ENCODE peak calls at places on chromosomes 16 and 17, in six cellular contexts. One of them, this sample, is unnamed.

GRCh38 chr17:48909796-48910195 is 1.6 kb downstream of the UBE2Z start:
- DNase-seq in WTC11: no peak
- DNase-seq in fibroblast of lung: no peak
- DNase-seq in CD8-positive, alpha-beta T cell: no peak
- DNase-seq in SK-N-SH: no peak
- DNase-seq in left lung: no peak
- DNase-seq in this sample: no peak

GRCh38 chr16:81997738-81998137 is 13.5 kb downstream of the SDR42E1 start:
- DNase-seq in WTC11: no peak
- DNase-seq in fibroblast of lung: peak; percentile 87
- DNase-seq in CD8-positive, alpha-beta T cell: no peak
- DNase-seq in SK-N-SH: no peak
- DNase-seq in left lung: no peak
- DNase-seq in this sample: peak; percentile 64

GRCh38 chr16:66481081-66481942 is 54.2 kb downstream of the BEAN1 start:
- DNase-seq in WTC11: no peak
- DNase-seq in fibroblast of lung: no peak
- DNase-seq in CD8-positive, alpha-beta T cell: peak; percentile 42
- DNase-seq in SK-N-SH: no peak
- DNase-seq in left lung: no peak
- DNase-seq in this sample: no peak

GRCh38 chr16:12097523-12098428 is 121.2 kb downstream of the SNX29 start:
- DNase-seq in WTC11: no peak
- DNase-seq in fibroblast of lung: peak; percentile 36
- DNase-seq in CD8-positive, alpha-beta T cell: no peak
- DNase-seq in SK-N-SH: no peak
- DNase-seq in left lung: no peak
- DNase-seq in this sample: peak; percentile 30

GRCh38 chr16:2214721-2214970 is at the start of gene PGP:
- DNase-seq in WTC11: no peak
- DNase-seq in fibroblast of lung: no peak
- DNase-seq in CD8-positive, alpha-beta T cell: no peak
- DNase-seq in SK-N-SH: no peak
- DNase-seq in left lung: no peak
- DNase-seq in this sample: no peak

GRCh38 chr16:16021988-16022682 is 72.7 kb downstream of the ABCC1 start:
- DNase-seq in WTC11: no peak
- DNase-seq in fibroblast of lung: peak; percentile 96
- DNase-seq in CD8-positive, alpha-beta T cell: no peak
- DNase-seq in SK-N-SH: peak; percentile 82
- DNase-seq in left lung: peak; percentile 92
- DNase-seq in this sample: peak; percentile 98

GRCh38 chr16:30430428-30430970 is 669 bp upstream of the DCTPP1 start:
- DNase-seq in WTC11: peak; percentile 60
- DNase-seq in fibroblast of lung: no peak
- DNase-seq in CD8-positive, alpha-beta T cell: no peak
- DNase-seq in SK-N-SH: peak; percentile 66
- DNase-seq in left lung: peak; percentile 37
- DNase-seq in this sample: no peak

GRCh38 chr17:55731586-55732250 is 9.1 kb upstream of the TMEM100 start:
- DNase-seq in WTC11: no peak
- DNase-seq in fibroblast of lung: no peak
- DNase-seq in CD8-positive, alpha-beta T cell: no peak
- DNase-seq in SK-N-SH: no peak
- DNase-seq in left lung: no peak
- DNase-seq in this sample: no peak

GRCh38 chr16:81140930-81141780 is 45.0 kb upstream of the GCSH start:
- DNase-seq in WTC11: peak; percentile 74
- DNase-seq in fibroblast of lung: no peak
- DNase-seq in CD8-positive, alpha-beta T cell: no peak
- DNase-seq in SK-N-SH: no peak
- DNase-seq in left lung: no peak
- DNase-seq in this sample: no peak

GRCh38 chr17:38417210-38417951 is 10.9 kb upstream of the ARHGAP23 start:
- DNase-seq in WTC11: no peak
- DNase-seq in fibroblast of lung: no peak
- DNase-seq in CD8-positive, alpha-beta T cell: no peak
- DNase-seq in SK-N-SH: no peak
- DNase-seq in left lung: no peak
- DNase-seq in this sample: no peak

GRCh38 chr16:3787924-3788661 is 70.8 kb upstream of the TRAP1 start:
- DNase-seq in WTC11: no peak
- DNase-seq in fibroblast of lung: no peak
- DNase-seq in CD8-positive, alpha-beta T cell: no peak
- DNase-seq in SK-N-SH: no peak
- DNase-seq in left lung: no peak
- DNase-seq in this sample: no peak

GRCh38 chr17:61813211-61813610 is 50.1 kb downstream of the BRIP1 start:
- DNase-seq in WTC11: no peak
- DNase-seq in fibroblast of lung: peak; percentile 54
- DNase-seq in CD8-positive, alpha-beta T cell: no peak
- DNase-seq in SK-N-SH: no peak
- DNase-seq in left lung: no peak
- DNase-seq in this sample: no peak

GRCh38 chr16:54212893-54213292 is 73.7 kb downstream of the IRX3 start:
- DNase-seq in WTC11: no peak
- DNase-seq in fibroblast of lung: no peak
- DNase-seq in CD8-positive, alpha-beta T cell: no peak
- DNase-seq in SK-N-SH: no peak
- DNase-seq in left lung: no peak
- DNase-seq in this sample: no peak

GRCh38 chr16:4376126-4376819 is 4.6 kb downstream of the VASN start:
- DNase-seq in WTC11: peak; percentile 13
- DNase-seq in fibroblast of lung: peak; percentile 87
- DNase-seq in CD8-positive, alpha-beta T cell: no peak
- DNase-seq in SK-N-SH: peak; percentile 71
- DNase-seq in left lung: peak; percentile 88
- DNase-seq in this sample: no peak

GRCh38 chr16:4523686-4524085 is 14.9 kb downstream of the CDIP1 start:
- DNase-seq in WTC11: no peak
- DNase-seq in fibroblast of lung: no peak
- DNase-seq in CD8-positive, alpha-beta T cell: no peak
- DNase-seq in SK-N-SH: no peak
- DNase-seq in left lung: no peak
- DNase-seq in this sample: no peak

GRCh38 chr17:71656987-71657858 is 463.6 kb upstream of the SOX9 start:
- DNase-seq in WTC11: no peak
- DNase-seq in fibroblast of lung: no peak
- DNase-seq in CD8-positive, alpha-beta T cell: no peak
- DNase-seq in SK-N-SH: peak; percentile 6
- DNase-seq in left lung: no peak
- DNase-seq in this sample: no peak

GRCh38 chr17:83193336-83194188 is 114.2 kb downstream of the METRNL start:
- DNase-seq in WTC11: peak; percentile 2
- DNase-seq in fibroblast of lung: peak; percentile 56
- DNase-seq in CD8-positive, alpha-beta T cell: no peak
- DNase-seq in SK-N-SH: no peak
- DNase-seq in left lung: peak; percentile 50
- DNase-seq in this sample: no peak

GRCh38 chr16:3525951-3526350 is 25.1 kb downstream of the CLUAP1 start:
- DNase-seq in WTC11: no peak
- DNase-seq in fibroblast of lung: no peak
- DNase-seq in CD8-positive, alpha-beta T cell: no peak
- DNase-seq in SK-N-SH: no peak
- DNase-seq in left lung: no peak
- DNase-seq in this sample: no peak

GRCh38 chr16:89907055-89907814 is 11.4 kb upstream of the MC1R start:
- DNase-seq in WTC11: no peak
- DNase-seq in fibroblast of lung: no peak
- DNase-seq in CD8-positive, alpha-beta T cell: no peak
- DNase-seq in SK-N-SH: no peak
- DNase-seq in left lung: no peak
- DNase-seq in this sample: no peak

GRCh38 chr16:75116081-75116910 is at the start of gene LDHD:
- DNase-seq in WTC11: peak; percentile 70
- DNase-seq in fibroblast of lung: peak; percentile 62
- DNase-seq in CD8-positive, alpha-beta T cell: no peak
- DNase-seq in SK-N-SH: peak; percentile 71
- DNase-seq in left lung: peak; percentile 85
- DNase-seq in this sample: peak; percentile 67

GRCh38 chr17:80666867-80667266 is 122.2 kb downstream of the RPTOR start:
- DNase-seq in WTC11: no peak
- DNase-seq in fibroblast of lung: peak; percentile 34
- DNase-seq in CD8-positive, alpha-beta T cell: no peak
- DNase-seq in SK-N-SH: no peak
- DNase-seq in left lung: no peak
- DNase-seq in this sample: no peak

GRCh38 chr17:40315678-40316570 is 6.9 kb downstream of the RARA start:
- DNase-seq in WTC11: peak; percentile 12
- DNase-seq in fibroblast of lung: no peak
- DNase-seq in CD8-positive, alpha-beta T cell: peak; percentile 48
- DNase-seq in SK-N-SH: peak; percentile 8
- DNase-seq in left lung: no peak
- DNase-seq in this sample: no peak

GRCh38 chr17:17168401-17168800 is 37.7 kb downstream of the PLD6 start:
- DNase-seq in WTC11: no peak
- DNase-seq in fibroblast of lung: no peak
- DNase-seq in CD8-positive, alpha-beta T cell: no peak
- DNase-seq in SK-N-SH: no peak
- DNase-seq in left lung: no peak
- DNase-seq in this sample: no peak

GRCh38 chr16:73878616-73879015 is 418.0 kb upstream of the PSMD7 start:
- DNase-seq in WTC11: no peak
- DNase-seq in fibroblast of lung: peak; percentile 64
- DNase-seq in CD8-positive, alpha-beta T cell: no peak
- DNase-seq in SK-N-SH: peak; percentile 46
- DNase-seq in left lung: no peak
- DNase-seq in this sample: peak; percentile 48
- TF ChIP-seq CTCF in WTC11: no peak
- TF ChIP-seq CTCF in fibroblast of lung: peak; percentile 68
- TF ChIP-seq CTCF in CD8-positive, alpha-beta T cell: no peak
- TF ChIP-seq CTCF in SK-N-SH: peak; percentile 66
- TF ChIP-seq CTCF in left lung: no peak
- TF ChIP-seq CTCF in this sample: peak; percentile 44

GRCh38 chr17:34443832-34444469 is 80.9 kb upstream of the CCL1 start:
- DNase-seq in WTC11: peak; percentile 56
- DNase-seq in fibroblast of lung: no peak
- DNase-seq in CD8-positive, alpha-beta T cell: no peak
- DNase-seq in SK-N-SH: peak; percentile 76
- DNase-seq in left lung: no peak
- DNase-seq in this sample: peak; percentile 14
- TF ChIP-seq CTCF in WTC11: peak; percentile 40
- TF ChIP-seq CTCF in fibroblast of lung: no peak
- TF ChIP-seq CTCF in CD8-positive, alpha-beta T cell: no peak
- TF ChIP-seq CTCF in SK-N-SH: peak; percentile 37
- TF ChIP-seq CTCF in left lung: no peak
- TF ChIP-seq CTCF in this sample: no peak

DNA sequence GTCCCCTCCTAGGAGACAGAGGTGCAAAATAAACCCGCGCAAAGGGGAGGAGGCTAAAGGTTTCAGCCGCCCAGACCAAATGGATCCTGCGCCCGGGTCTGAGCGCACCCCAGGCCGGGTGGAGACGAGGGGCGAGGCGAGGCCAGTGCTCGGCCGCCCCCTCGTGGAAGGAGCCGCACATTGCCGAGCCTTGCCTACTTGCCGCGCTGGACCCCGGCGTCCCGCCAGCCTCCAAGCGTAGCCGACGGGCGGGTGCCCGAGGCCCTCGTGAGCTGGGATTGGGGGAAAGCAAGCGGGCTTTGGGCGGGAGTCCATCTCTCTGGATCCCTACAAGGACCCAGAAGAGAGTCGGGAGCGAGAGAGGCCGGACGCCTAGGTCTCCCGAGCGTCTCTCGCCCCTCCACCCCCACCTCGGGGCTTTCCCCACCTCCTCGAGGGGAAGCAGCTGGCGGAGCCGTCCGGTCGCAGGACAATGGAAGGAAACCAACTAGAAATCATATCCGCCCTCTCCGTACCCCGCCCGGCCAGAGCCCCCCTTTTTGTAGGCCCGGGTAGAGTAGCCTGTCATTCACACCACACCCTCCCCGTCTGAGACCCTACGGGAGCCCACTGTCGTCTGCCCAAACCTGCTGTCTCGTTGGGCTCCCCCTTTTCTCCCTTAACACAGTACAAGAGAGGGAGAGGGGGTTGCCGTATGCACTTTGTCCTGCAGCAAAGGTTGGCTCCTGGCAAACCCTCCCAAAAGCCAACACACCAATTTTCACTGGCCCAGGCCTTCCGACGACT is 664 bp upstream of the BCL6B start:
- DNase-seq in WTC11: peak; percentile 90
- DNase-seq in fibroblast of lung: no peak
- DNase-seq in CD8-positive, alpha-beta T cell: peak; percentile 85
- DNase-seq in SK-N-SH: peak; percentile 92
- DNase-seq in left lung: peak; percentile 74
- DNase-seq in this sample: peak; percentile 59
- TF ChIP-seq CTCF in WTC11: peak; percentile 88
- TF ChIP-seq CTCF in fibroblast of lung: peak; percentile 74
- TF ChIP-seq CTCF in CD8-positive, alpha-beta T cell: peak; percentile 98
- TF ChIP-seq CTCF in SK-N-SH: peak; percentile 81
- TF ChIP-seq CTCF in left lung: peak; percentile 97
- TF ChIP-seq CTCF in this sample: peak; percentile 94

DNA sequence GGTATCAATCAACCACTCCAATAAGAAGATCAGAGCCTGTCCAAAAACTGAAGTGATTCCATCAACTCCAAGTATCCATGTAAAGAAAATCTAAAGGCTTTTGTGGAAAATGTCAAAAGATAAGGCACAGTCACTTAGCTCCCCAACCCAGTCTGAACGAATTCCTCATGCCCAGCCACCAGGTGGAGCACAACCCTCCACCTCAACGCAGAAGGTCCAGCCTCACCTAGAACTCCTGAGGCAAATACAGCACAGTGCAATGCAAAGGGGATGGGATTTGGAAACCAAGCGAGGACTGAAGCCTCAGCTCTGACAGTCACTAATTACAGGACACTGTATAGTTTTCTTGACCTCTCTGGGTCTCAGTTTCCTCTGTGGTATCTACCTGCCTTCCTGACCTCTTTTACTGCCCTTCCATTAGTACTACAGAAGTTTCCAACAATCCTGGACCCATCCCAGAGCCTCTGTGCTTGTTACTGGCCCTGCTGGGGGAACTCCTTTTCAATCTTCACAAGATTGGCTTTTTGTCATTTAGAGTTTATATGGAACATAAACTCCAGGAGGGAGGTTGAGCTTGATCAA is 2.0 kb downstream of the NCBP3 start:
- DNase-seq in WTC11: peak; percentile 67
- DNase-seq in fibroblast of lung: peak; percentile 22
- DNase-seq in CD8-positive, alpha-beta T cell: peak; percentile 56
- DNase-seq in SK-N-SH: peak; percentile 49
- DNase-seq in left lung: no peak
- DNase-seq in this sample: peak; percentile 38
- TF ChIP-seq CTCF in WTC11: peak; percentile 36
- TF ChIP-seq CTCF in fibroblast of lung: peak; percentile 67
- TF ChIP-seq CTCF in CD8-positive, alpha-beta T cell: peak; percentile 55
- TF ChIP-seq CTCF in SK-N-SH: peak; percentile 67
- TF ChIP-seq CTCF in left lung: peak; percentile 35
- TF ChIP-seq CTCF in this sample: peak; percentile 50